ENCODE peak calls at places on chromosome 14, in six cellular contexts. J is H1, R is mesendoderm, H is neuronal stem cell, W is mesenchymal stem cell, Y is trophoblast cell. V is an unnamed sample.

GRCh38 chr14:101559624-101560533 is 1.4 kb upstream of the DIO3 start:
- DNase-seq in J (no peak), R (peak), H (no peak), W (no peak), Y (no peak), V (peak)

GRCh38 chr14:58919262-58919661 is 269.2 kb upstream of the DAAM1 start:
- DNase-seq in J (no peak), R (no peak), H (no peak), W (peak), Y (no peak), V (peak)

GRCh38 chr14:51871846-51872245 is 11.4 kb downstream of the GNG2 start:
- DNase-seq in J (no peak), R (no peak), H (no peak), W (no peak), Y (no peak), V (no peak)

GRCh38 chr14:81903477-81903876 is 369.8 kb upstream of the SEL1L start:
- DNase-seq in J (no peak), R (no peak), H (no peak), W (no peak), Y (no peak), V (no peak)

GRCh38 chr14:104885031-104885972 is 20.2 kb downstream of the CEP170B start:
- DNase-seq in J (no peak), R (no peak), H (no peak), W (no peak), Y (no peak), V (no peak)

GRCh38 chr14:85565862-85566296 is 35.9 kb downstream of the FLRT2 start:
- DNase-seq in J (no peak), R (peak), H (no peak), W (peak), Y (no peak), V (peak)

GRCh38 chr14:74737753-74738325 is 24.9 kb downstream of the FCF1 start:
- DNase-seq in J (no peak), R (no peak), H (no peak), W (peak), Y (no peak), V (peak)

GRCh38 chr14:69093551-69094421 is 59.1 kb downstream of the DCAF5 start:
- DNase-seq in J (no peak), R (peak), H (no peak), W (peak), Y (peak), V (peak)

GRCh38 chr14:104685216-104685997 is 4.0 kb upstream of the INF2 start:
- DNase-seq in J (no peak), R (peak), H (no peak), W (no peak), Y (peak), V (no peak)

GRCh38 chr14:80764496-80764895 is 177.0 kb downstream of the CEP128 start:
- DNase-seq in J (no peak), R (peak), H (no peak), W (no peak), Y (no peak), V (peak)

GRCh38 chr14:92696356-92696755 is 52.1 kb downstream of the LGMN start:
- DNase-seq in J (no peak), R (no peak), H (no peak), W (no peak), Y (no peak), V (no peak)

GRCh38 chr14:68337279-68337678 is 455.6 kb downstream of the ZFP36L1 start:
- DNase-seq in J (no peak), R (no peak), H (no peak), W (no peak), Y (no peak), V (no peak)

GRCh38 chr14:72701232-72701555 is 192.7 kb downstream of the DPF3 start:
- DNase-seq in J (no peak), R (no peak), H (no peak), W (no peak), Y (no peak), V (no peak)

GRCh38 chr14:101628471-101628966 is 67.2 kb downstream of the DIO3 start:
- DNase-seq in J (peak), R (peak), H (peak), W (peak), Y (peak), V (peak)

GRCh38 chr14:75607044-75607443 is 28.6 kb downstream of the FLVCR2 start:
- DNase-seq in J (no peak), R (no peak), H (no peak), W (no peak), Y (no peak), V (no peak)

GRCh38 chr14:29061702-29062101 is 295.1 kb downstream of the FOXG1 start:
- DNase-seq in J (no peak), R (no peak), H (no peak), W (no peak), Y (no peak), V (no peak)

GRCh38 chr14:56490379-56490778 is 89.2 kb upstream of the TMEM260 start:
- DNase-seq in J (no peak), R (peak), H (no peak), W (peak), Y (no peak), V (peak)

GRCh38 chr14:71720978-71721624 is 211.1 kb upstream of the RGS6 start:
- DNase-seq in J (peak), R (peak), H (peak), W (peak), Y (peak), V (peak)

GRCh38 chr14:75554482-75554881 is 23.9 kb upstream of the FLVCR2 start:
- DNase-seq in J (no peak), R (peak), H (no peak), W (peak), Y (peak), V (peak)

GRCh38 chr14:51653855-51654548 is 2.3 kb downstream of the FRMD6 start:
- DNase-seq in J (no peak), R (no peak), H (no peak), W (no peak), Y (no peak), V (peak)

GRCh38 chr14:59013672-59014298 is 174.7 kb upstream of the DAAM1 start:
- DNase-seq in J (no peak), R (no peak), H (no peak), W (peak), Y (no peak), V (peak)

GRCh38 chr14:39396448-39396847 is 35.8 kb downstream of the FBXO33 start:
- DNase-seq in J (no peak), R (no peak), H (no peak), W (peak), Y (no peak), V (peak)

GRCh38 chr14:88879016-88879415 is 54.6 kb downstream of the TTC8 start:
- DNase-seq in J (no peak), R (peak), H (no peak), W (peak), Y (peak), V (peak)

GRCh38 chr14:51828017-51828797 is 32.2 kb upstream of the GNG2 start:
- DNase-seq in J (no peak), R (peak), H (no peak), W (peak), Y (no peak), V (peak)

GRCh38 chr14:101908795-101909194 is 55.6 kb upstream of the DYNC1H1 start:
- DNase-seq in J (no peak), R (no peak), H (no peak), W (no peak), Y (no peak), V (no peak)

GRCh38 chr14:85534914-85535313 is 5.0 kb downstream of the FLRT2 start:
- DNase-seq in J (no peak), R (no peak), H (peak), W (peak), Y (no peak), V (no peak)

GRCh38 chr14:87049886-87050820 is 942.8 kb downstream of the GALC start:
- DNase-seq in J (peak), R (peak), H (no peak), W (peak), Y (peak), V (peak)

GRCh38 chr14:88166616-88167015 is 156.5 kb downstream of the KCNK10 start:
- DNase-seq in J (no peak), R (peak), H (no peak), W (no peak), Y (no peak), V (peak)

DNA sequence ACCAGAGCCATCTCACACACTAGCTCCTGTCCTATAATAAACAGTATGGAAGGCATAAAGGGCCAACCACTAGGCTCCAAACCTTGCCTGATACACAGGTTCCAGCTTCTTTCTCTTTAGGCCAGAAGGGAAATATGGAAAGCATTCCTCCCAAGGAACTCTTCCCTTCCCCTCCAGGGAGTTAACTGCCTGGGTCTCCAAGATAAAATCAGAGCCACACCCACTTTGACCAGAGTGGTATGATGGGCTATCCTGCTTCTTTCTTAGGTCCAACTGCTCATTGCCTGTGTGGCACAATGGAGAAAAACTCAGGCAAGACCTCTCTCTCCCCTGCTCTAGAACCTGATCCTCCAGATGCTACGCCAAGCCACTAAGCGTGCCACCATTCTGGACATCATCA is 2.1 kb downstream of the TSSK4 start:
- DNase-seq in J (no peak), R (no peak), H (no peak), W (no peak), Y (peak), V (no peak)
- H3K4me3 ChIP-seq in J (no peak), R (no peak), H (no peak), W (no peak), Y (no peak), V (no peak)

GRCh38 chr14:50560929-50561280 is 960 bp downstream of the ATL1 start:
- DNase-seq in J (no peak), R (peak), H (peak), W (peak), Y (peak), V (peak)
- H4K8ac ChIP-seq in J (peak), R (no peak), H (no peak), W (peak), Y (no peak), V (peak)

DNA sequence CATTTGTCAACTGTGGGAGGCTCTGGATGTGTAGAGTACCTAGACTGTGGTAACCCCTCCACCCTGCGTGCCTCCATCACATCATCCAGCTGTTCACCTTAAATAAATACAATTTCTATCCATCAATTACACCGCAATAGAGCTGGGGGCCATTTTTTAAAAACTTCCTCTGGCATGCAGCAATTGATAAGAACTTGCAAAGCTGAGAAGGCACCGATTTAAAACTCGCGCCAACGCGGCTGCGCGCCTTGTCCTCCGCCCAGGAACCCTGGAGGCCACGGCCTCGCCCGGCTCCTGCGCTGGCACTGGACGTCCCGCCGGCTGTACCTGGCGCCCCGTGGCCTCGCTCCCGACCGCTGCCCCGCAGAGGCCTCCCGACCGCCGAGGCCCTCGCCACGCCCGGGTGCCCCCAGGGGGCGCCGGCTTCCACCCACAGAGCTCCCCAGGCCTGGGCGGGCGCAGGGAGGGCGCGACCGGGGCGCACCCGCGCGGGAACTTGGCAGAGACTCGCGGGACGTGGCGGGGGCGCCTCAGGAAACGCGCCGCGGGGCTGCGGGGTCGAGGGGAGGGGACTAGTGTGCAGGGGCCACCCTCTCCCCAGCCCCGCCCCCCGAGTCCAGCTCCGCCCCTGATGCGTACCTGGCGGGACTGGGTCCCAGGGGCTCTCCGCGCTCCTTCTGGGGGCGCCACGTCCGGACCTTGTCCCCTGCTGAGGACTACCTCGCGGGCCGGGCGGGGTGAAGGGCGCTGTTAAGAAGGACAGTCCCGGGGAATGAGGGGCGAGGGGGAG is 65.6 kb downstream of the TNFAIP2 start:
- DNase-seq in J (no peak), R (no peak), H (no peak), W (peak), Y (peak), V (no peak)
- H3K4me3 ChIP-seq in J (peak), R (peak), H (peak), W (peak), Y (peak), V (peak)

GRCh38 chr14:96031691-96032090 is 7.5 kb upstream of the C14orf132 start:
- DNase-seq in J (no peak), R (no peak), H (no peak), W (no peak), Y (no peak), V (no peak)

GRCh38 chr14:96029089-96029650 is 10.0 kb upstream of the C14orf132 start:
- DNase-seq in J (no peak), R (no peak), H (no peak), W (no peak), Y (no peak), V (no peak)

GRCh38 chr14:96030136-96030760 is 8.9 kb upstream of the C14orf132 start:
- DNase-seq in J (no peak), R (no peak), H (no peak), W (no peak), Y (no peak), V (no peak)

GRCh38 chr14:96027356-96028335 is 11.5 kb upstream of the C14orf132 start:
- DNase-seq in J (no peak), R (no peak), H (no peak), W (no peak), Y (no peak), V (no peak)
- H4K8ac ChIP-seq in J (no peak), R (no peak), H (no peak), W (no peak), Y (no peak), V (no peak)

DNA sequence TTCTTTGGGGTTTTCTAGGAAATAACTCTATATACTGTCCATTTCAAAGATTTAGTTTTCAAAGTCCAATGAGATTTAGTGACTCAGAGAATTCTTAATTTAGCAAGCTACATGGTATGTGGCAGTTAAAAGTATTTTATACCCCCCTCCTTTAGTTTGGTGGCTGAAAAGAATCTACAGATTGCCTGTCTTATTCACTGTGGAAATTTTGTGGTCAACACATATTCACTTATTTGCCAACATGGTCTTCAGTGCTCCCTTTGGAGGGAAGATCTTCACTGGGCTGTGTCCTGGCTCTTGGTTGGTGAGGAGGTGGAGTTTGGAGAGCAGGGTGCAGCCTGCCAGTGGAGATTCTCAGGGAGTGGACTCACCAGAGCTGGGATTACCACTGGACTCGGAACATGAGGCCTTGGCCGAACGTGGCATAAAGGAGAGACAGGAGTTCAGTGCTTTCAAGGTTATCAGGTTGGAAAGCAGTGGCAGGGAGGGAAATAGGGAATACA is 39.8 kb downstream of the SAMD4A start:
- DNase-seq in J (no peak), R (no peak), H (no peak), W (peak), Y (no peak), V (peak)
- H3K4me3 ChIP-seq in J (no peak), R (no peak), H (peak), W (no peak), Y (no peak), V (no peak)

GRCh38 chr14:96170961-96171592 is 33.6 kb upstream of the BDKRB2 start:
- DNase-seq in J (no peak), R (no peak), H (no peak), W (no peak), Y (no peak), V (no peak)
- H4K8ac ChIP-seq in J (no peak), R (no peak), H (no peak), W (no peak), Y (no peak), V (no peak)

DNA sequence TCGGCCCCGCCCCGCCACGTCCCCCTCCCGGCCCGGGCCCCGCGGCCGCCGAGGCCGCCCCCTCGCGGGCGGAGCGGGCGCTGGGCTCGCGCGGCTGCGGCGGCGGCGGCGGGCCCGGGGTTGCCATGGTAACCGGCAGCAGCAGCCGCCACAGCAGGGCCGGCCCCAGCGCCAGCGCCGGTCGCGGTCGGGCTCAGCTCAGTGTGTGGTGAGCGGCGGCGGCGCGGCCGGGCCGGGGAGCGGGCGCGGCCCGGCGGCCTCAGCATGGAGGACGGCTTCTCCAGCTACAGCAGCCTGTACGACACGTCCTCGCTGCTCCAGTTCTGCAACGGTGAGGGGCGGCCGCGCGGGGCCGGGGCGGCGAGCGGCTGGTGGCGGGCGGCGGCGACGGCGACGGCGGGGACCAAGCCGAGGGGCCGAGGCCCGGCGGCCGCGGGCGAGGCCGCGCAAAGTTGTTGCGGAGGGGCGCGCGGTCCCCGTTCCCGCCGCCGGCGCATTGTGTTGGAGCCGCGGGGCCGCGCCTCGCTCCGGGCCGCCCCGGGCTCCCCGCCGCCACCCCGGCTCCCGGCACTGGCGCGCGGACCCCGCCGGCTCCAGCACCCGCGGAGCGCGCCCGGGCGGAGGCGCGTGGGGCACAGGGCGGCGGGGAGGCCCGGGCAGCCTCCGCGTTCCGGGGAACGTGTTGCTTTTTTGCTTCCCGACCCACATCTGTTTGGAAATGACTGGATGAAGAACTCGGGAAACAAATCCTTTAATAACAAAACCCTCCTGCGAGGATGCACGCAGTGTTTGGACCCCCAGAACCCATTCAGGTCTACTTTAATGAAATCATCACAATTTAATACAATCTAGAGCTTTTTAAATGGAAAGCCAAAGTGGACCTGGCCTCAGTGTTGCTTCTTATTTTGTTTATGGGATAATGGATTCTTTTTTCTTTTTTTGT is at the start of gene EML1:
- DNase-seq in J (peak), R (peak), H (peak), W (peak), Y (peak), V (peak)
- H3K4me3 ChIP-seq in J (peak), R (peak), H (peak), W (peak), Y (peak), V (peak)

GRCh38 chr14:93716002-93716401 is 72.3 kb downstream of the PRIMA1 start:
- DNase-seq in J (no peak), R (no peak), H (no peak), W (no peak), Y (no peak), V (no peak)
- H4K8ac ChIP-seq in J (no peak), R (no peak), H (no peak), W (no peak), Y (no peak), V (no peak)

GRCh38 chr14:37197421-37198272 is at the start of gene MIPOL1:
- DNase-seq in J (peak), R (peak), H (peak), W (peak), Y (no peak), V (peak)
- H3K4me3 ChIP-seq in J (peak), R (peak), H (peak), W (peak), Y (peak), V (peak)